ENCODE peak calls at places on chromosome 7, in five cellular contexts. One of them, this sample, is unnamed.

GRCh38 chr7:130380861-130381455 is 664 bp downstream of the CPA1 start:
- DNase-seq in A172: no peak
- DNase-seq in WTC11: no peak
- DNase-seq in fibroblast of the aortic adventitia: no peak
- DNase-seq in upper lobe of right lung: no peak
- DNase-seq in this sample: no peak

GRCh38 chr7:35249537-35249907 is 4.4 kb downstream of the TBX20 start:
- DNase-seq in A172: peak; percentile 51
- DNase-seq in WTC11: peak; percentile 47
- DNase-seq in fibroblast of the aortic adventitia: peak; percentile 19
- DNase-seq in upper lobe of right lung: no peak
- DNase-seq in this sample: no peak

GRCh38 chr7:41584746-41585145 is 118.1 kb downstream of the INHBA start:
- DNase-seq in A172: no peak
- DNase-seq in WTC11: no peak
- DNase-seq in fibroblast of the aortic adventitia: no peak
- DNase-seq in upper lobe of right lung: no peak
- DNase-seq in this sample: no peak

GRCh38 chr7:131255242-131255641 is 72.4 kb upstream of the MKLN1 start:
- DNase-seq in A172: no peak
- DNase-seq in WTC11: no peak
- DNase-seq in fibroblast of the aortic adventitia: no peak
- DNase-seq in upper lobe of right lung: no peak
- DNase-seq in this sample: no peak

GRCh38 chr7:2066251-2066919 is 166.4 kb downstream of the MAD1L1 start:
- DNase-seq in A172: no peak
- DNase-seq in WTC11: no peak
- DNase-seq in fibroblast of the aortic adventitia: no peak
- DNase-seq in upper lobe of right lung: no peak
- DNase-seq in this sample: no peak

GRCh38 chr7:78924581-78924980 is 528.9 kb downstream of the MAGI2 start:
- DNase-seq in A172: peak; percentile 25
- DNase-seq in WTC11: no peak
- DNase-seq in fibroblast of the aortic adventitia: peak; percentile 45
- DNase-seq in upper lobe of right lung: no peak
- DNase-seq in this sample: peak; percentile 23

GRCh38 chr7:89064831-89065230 is 269.3 kb upstream of the TEX47 start:
- DNase-seq in A172: peak; percentile 33
- DNase-seq in WTC11: no peak
- DNase-seq in fibroblast of the aortic adventitia: no peak
- DNase-seq in upper lobe of right lung: no peak
- DNase-seq in this sample: no peak

GRCh38 chr7:138359891-138360582 is 100.0 kb upstream of the TRIM24 start:
- DNase-seq in A172: peak; percentile 28
- DNase-seq in WTC11: no peak
- DNase-seq in fibroblast of the aortic adventitia: no peak
- DNase-seq in upper lobe of right lung: no peak
- DNase-seq in this sample: peak; percentile 6

GRCh38 chr7:45923290-45923689 is 2.2 kb upstream of the IGFBP3 start:
- DNase-seq in A172: peak; percentile 60
- DNase-seq in WTC11: peak; percentile 83
- DNase-seq in fibroblast of the aortic adventitia: peak; percentile 81
- DNase-seq in upper lobe of right lung: peak; percentile 84
- DNase-seq in this sample: no peak

GRCh38 chr7:141238546-141239218 is 164.8 kb downstream of the TMEM178B start:
- DNase-seq in A172: no peak
- DNase-seq in WTC11: no peak
- DNase-seq in fibroblast of the aortic adventitia: no peak
- DNase-seq in upper lobe of right lung: no peak
- DNase-seq in this sample: no peak

GRCh38 chr7:30254717-30255095 is 29.7 kb upstream of the ZNRF2 start:
- DNase-seq in A172: no peak
- DNase-seq in WTC11: no peak
- DNase-seq in fibroblast of the aortic adventitia: no peak
- DNase-seq in upper lobe of right lung: no peak
- DNase-seq in this sample: no peak

GRCh38 chr7:55325371-55325792 is 39.8 kb upstream of the LANCL2 start:
- DNase-seq in A172: peak; percentile 94
- DNase-seq in WTC11: no peak
- DNase-seq in fibroblast of the aortic adventitia: peak; percentile 97
- DNase-seq in upper lobe of right lung: no peak
- DNase-seq in this sample: no peak

GRCh38 chr7:91556956-91557650 is 292.9 kb downstream of the FZD1 start:
- DNase-seq in A172: no peak
- DNase-seq in WTC11: no peak
- DNase-seq in fibroblast of the aortic adventitia: no peak
- DNase-seq in upper lobe of right lung: no peak
- DNase-seq in this sample: no peak

GRCh38 chr7:134298902-134299683 is 17.6 kb downstream of the SLC35B4 start:
- DNase-seq in A172: no peak
- DNase-seq in WTC11: no peak
- DNase-seq in fibroblast of the aortic adventitia: peak; percentile 16
- DNase-seq in upper lobe of right lung: no peak
- DNase-seq in this sample: peak; percentile 16

GRCh38 chr7:21730399-21730798 is 187.6 kb downstream of the DNAH11 start:
- DNase-seq in A172: no peak
- DNase-seq in WTC11: no peak
- DNase-seq in fibroblast of the aortic adventitia: no peak
- DNase-seq in upper lobe of right lung: no peak
- DNase-seq in this sample: no peak

GRCh38 chr7:91263359-91264082 is 712 bp upstream of the FZD1 start:
- DNase-seq in A172: no peak
- DNase-seq in WTC11: peak; percentile 47
- DNase-seq in fibroblast of the aortic adventitia: no peak
- DNase-seq in upper lobe of right lung: peak; percentile 75
- DNase-seq in this sample: no peak

GRCh38 chr7:149885191-149886017 is 11.6 kb downstream of the ATP6V0E2 start:
- DNase-seq in A172: peak; percentile 23
- DNase-seq in WTC11: peak; percentile 46
- DNase-seq in fibroblast of the aortic adventitia: no peak
- DNase-seq in upper lobe of right lung: no peak
- DNase-seq in this sample: no peak

GRCh38 chr7:101828308-101829020 is 11.0 kb downstream of the CUX1 start:
- DNase-seq in A172: no peak
- DNase-seq in WTC11: no peak
- DNase-seq in fibroblast of the aortic adventitia: no peak
- DNase-seq in upper lobe of right lung: peak; percentile 46
- DNase-seq in this sample: no peak

GRCh38 chr7:125934539-125934938 is 1004.9 kb upstream of the POT1 start:
- DNase-seq in A172: peak; percentile 63
- DNase-seq in WTC11: no peak
- DNase-seq in fibroblast of the aortic adventitia: no peak
- DNase-seq in upper lobe of right lung: no peak
- DNase-seq in this sample: no peak

GRCh38 chr7:126635545-126635944 is 617.2 kb downstream of the GRM8 start:
- DNase-seq in A172: no peak
- DNase-seq in WTC11: no peak
- DNase-seq in fibroblast of the aortic adventitia: no peak
- DNase-seq in upper lobe of right lung: no peak
- DNase-seq in this sample: no peak

GRCh38 chr7:70193514-70193913 is 595.2 kb downstream of the AUTS2 start:
- DNase-seq in A172: peak; percentile 53
- DNase-seq in WTC11: no peak
- DNase-seq in fibroblast of the aortic adventitia: peak; percentile 52
- DNase-seq in upper lobe of right lung: no peak
- DNase-seq in this sample: no peak

GRCh38 chr7:44980393-44981034 is 1.7 kb upstream of the MYO1G start:
- DNase-seq in A172: peak; percentile 81
- DNase-seq in WTC11: no peak
- DNase-seq in fibroblast of the aortic adventitia: peak; percentile 77
- DNase-seq in upper lobe of right lung: peak; percentile 78
- DNase-seq in this sample: no peak

GRCh38 chr7:47783456-47784240 is 164.6 kb downstream of the PKD1L1 start:
- DNase-seq in A172: peak; percentile 100
- DNase-seq in WTC11: no peak
- DNase-seq in fibroblast of the aortic adventitia: peak; percentile 99
- DNase-seq in upper lobe of right lung: no peak
- DNase-seq in this sample: no peak

GRCh38 chr7:25669954-25670841 is 441.9 kb upstream of the NPVF start:
- DNase-seq in A172: no peak
- DNase-seq in WTC11: no peak
- DNase-seq in fibroblast of the aortic adventitia: no peak
- DNase-seq in upper lobe of right lung: no peak
- DNase-seq in this sample: no peak

GRCh38 chr7:24701232-24701898 is 55.9 kb downstream of the GSDME start:
- DNase-seq in A172: peak; percentile 61
- DNase-seq in WTC11: no peak
- DNase-seq in fibroblast of the aortic adventitia: peak; percentile 88
- DNase-seq in upper lobe of right lung: no peak
- DNase-seq in this sample: no peak

GRCh38 chr7:32774411-32774970 is 117.1 kb downstream of the KBTBD2 start:
- DNase-seq in A172: no peak
- DNase-seq in WTC11: no peak
- DNase-seq in fibroblast of the aortic adventitia: no peak
- DNase-seq in upper lobe of right lung: no peak
- DNase-seq in this sample: no peak

GRCh38 chr7:105674200-105675030 is 93.1 kb upstream of the EFCAB10 start:
- DNase-seq in A172: no peak
- DNase-seq in WTC11: no peak
- DNase-seq in fibroblast of the aortic adventitia: no peak
- DNase-seq in upper lobe of right lung: no peak
- DNase-seq in this sample: no peak

GRCh38 chr7:155369-156000 is 36.9 kb upstream of the FAM20C start:
- DNase-seq in A172: peak; percentile 9
- DNase-seq in WTC11: no peak
- DNase-seq in fibroblast of the aortic adventitia: no peak
- DNase-seq in upper lobe of right lung: peak; percentile 20
- DNase-seq in this sample: no peak

GRCh38 chr7:119395024-119395423 is 878.0 kb upstream of the KCND2 start:
- DNase-seq in A172: no peak
- DNase-seq in WTC11: no peak
- DNase-seq in fibroblast of the aortic adventitia: no peak
- DNase-seq in upper lobe of right lung: no peak
- DNase-seq in this sample: no peak

GRCh38 chr7:92695308-92696261 is 105.4 kb upstream of the FAM133B start:
- DNase-seq in A172: peak; percentile 65
- DNase-seq in WTC11: peak; percentile 41
- DNase-seq in fibroblast of the aortic adventitia: peak; percentile 93
- DNase-seq in upper lobe of right lung: no peak
- DNase-seq in this sample: peak; percentile 54

GRCh38 chr7:54664235-54665228 is 94.5 kb downstream of the SEC61G start:
- DNase-seq in A172: peak; percentile 63
- DNase-seq in WTC11: peak; percentile 81
- DNase-seq in fibroblast of the aortic adventitia: peak; percentile 1
- DNase-seq in upper lobe of right lung: peak; percentile 73
- DNase-seq in this sample: peak; percentile 75

GRCh38 chr7:153193144-153193595 is 433.6 kb downstream of the ACTR3B start:
- DNase-seq in A172: no peak
- DNase-seq in WTC11: peak; percentile 73
- DNase-seq in fibroblast of the aortic adventitia: no peak
- DNase-seq in upper lobe of right lung: peak; percentile 75
- DNase-seq in this sample: peak; percentile 33

This sample was measured in NT2/D1.